ENCODE peak calls at places on chromosomes 7 and 10, in seven cellular contexts. I, A, C, B, J, M and H are unnamed samples.

GRCh38 chr10:35379226-35380137 is 43.2 kb downstream of the CCNY start:
- DNase-seq in I (no peak), A (no peak), C (peak; percentile 12), B (no peak), J (peak; percentile 78), M (no peak), H (no peak)

GRCh38 chr10:65149878-65150277 is 1628.7 kb downstream of the REEP3 start:
- DNase-seq in I (no peak), A (no peak), C (no peak), B (no peak), J (no peak), M (no peak), H (no peak)

GRCh38 chr7:150947761-150948680 is 30.1 kb downstream of the KCNH2 start:
- DNase-seq in I (no peak), A (no peak), C (no peak), B (peak; percentile 92), J (no peak), M (no peak), H (no peak)

GRCh38 chr10:97037365-97038361 is 148.1 kb downstream of the SLIT1 start:
- DNase-seq in I (peak; percentile 82), A (peak; percentile 86), C (peak; percentile 63), B (peak; percentile 93), J (peak; percentile 90), M (peak; percentile 37), H (peak; percentile 39)

GRCh38 chr10:31769564-31769963 is 159.1 kb downstream of the ARHGAP12 start:
- DNase-seq in I (no peak), A (no peak), C (no peak), B (no peak), J (no peak), M (no peak), H (no peak)

GRCh38 chr7:127904706-127905056 is 126.6 kb downstream of the LRRC4 start:
- DNase-seq in I (no peak), A (no peak), C (no peak), B (no peak), J (no peak), M (no peak), H (no peak)

GRCh38 chr10:28171468-28172235 is 131.2 kb downstream of the MPP7 start:
- DNase-seq in I (no peak), A (no peak), C (no peak), B (no peak), J (no peak), M (no peak), H (no peak)

GRCh38 chr10:66627156-66627555 is 298.7 kb upstream of the LRRTM3 start:
- DNase-seq in I (no peak), A (peak; percentile 8), C (no peak), B (peak; percentile 62), J (peak; percentile 3), M (no peak), H (no peak)

GRCh38 chr10:98323221-98324164 is 55.5 kb upstream of the LOXL4 start:
- DNase-seq in I (no peak), A (peak; percentile 72), C (no peak), B (no peak), J (peak; percentile 25), M (no peak), H (peak; percentile 71)

GRCh38 chr7:132270517-132270916 is 305.8 kb downstream of the PLXNA4 start:
- DNase-seq in I (peak; percentile 32), A (no peak), C (no peak), B (no peak), J (no peak), M (no peak), H (no peak)

GRCh38 chr7:28114056-28114455 is 66.5 kb downstream of the JAZF1 start:
- DNase-seq in I (no peak), A (no peak), C (no peak), B (no peak), J (no peak), M (no peak), H (no peak)

GRCh38 chr7:55260671-55261385 is 104.3 kb upstream of the LANCL2 start:
- DNase-seq in I (no peak), A (no peak), C (no peak), B (no peak), J (no peak), M (no peak), H (no peak)

GRCh38 chr10:114163062-114163861 is 10.7 kb downstream of the CCDC186 start:
- DNase-seq in I (no peak), A (no peak), C (no peak), B (no peak), J (no peak), M (no peak), H (no peak)

GRCh38 chr10:118332948-118333710 is 9.0 kb downstream of the FAM204A start:
- DNase-seq in I (no peak), A (no peak), C (no peak), B (no peak), J (peak; percentile 11), M (no peak), H (no peak)

GRCh38 chr10:71396084-71396713 is 521 bp upstream of the CDH23 start:
- DNase-seq in I (peak; percentile 78), A (peak; percentile 68), C (peak; percentile 16), B (peak; percentile 93), J (peak; percentile 58), M (no peak), H (no peak)

GRCh38 chr7:2553108-2553507 is 2.2 kb downstream of the BRAT1 start:
- DNase-seq in I (no peak), A (no peak), C (no peak), B (no peak), J (no peak), M (no peak), H (no peak)

GRCh38 chr10:79434223-79434687 is 11.2 kb downstream of the ZCCHC24 start:
- DNase-seq in I (no peak), A (no peak), C (no peak), B (no peak), J (no peak), M (no peak), H (no peak)

GRCh38 chr7:12674053-12674452 is 13.4 kb upstream of the ARL4A start:
- DNase-seq in I (no peak), A (no peak), C (no peak), B (no peak), J (no peak), M (no peak), H (no peak)

GRCh38 chr10:93160829-93161228 is 87.1 kb downstream of the CYP26A1 start:
- DNase-seq in I (no peak), A (no peak), C (no peak), B (no peak), J (no peak), M (no peak), H (no peak)

GRCh38 chr7:16826061-16826460 is 21.3 kb upstream of the AGR2 start:
- DNase-seq in I (no peak), A (no peak), C (no peak), B (no peak), J (no peak), M (no peak), H (no peak)

GRCh38 chr7:14896461-14896860 is 6.1 kb downstream of the DGKB start:
- DNase-seq in I (no peak), A (no peak), C (no peak), B (no peak), J (no peak), M (no peak), H (no peak)

GRCh38 chr10:100020161-100020882 is 10.6 kb upstream of the DNMBP start:
- DNase-seq in I (no peak), A (peak; percentile 50), C (no peak), B (no peak), J (no peak), M (no peak), H (no peak)

GRCh38 chr10:97011397-97011796 is 174.4 kb downstream of the SLIT1 start:
- DNase-seq in I (no peak), A (no peak), C (no peak), B (no peak), J (no peak), M (no peak), H (no peak)

GRCh38 chr10:21092683-21093524 is 195.8 kb upstream of the NEBL start:
- DNase-seq in I (no peak), A (no peak), C (no peak), B (no peak), J (no peak), M (no peak), H (no peak)

GRCh38 chr7:20403356-20403755 is 72.7 kb downstream of the ITGB8 start:
- DNase-seq in I (no peak), A (peak; percentile 23), C (no peak), B (no peak), J (no peak), M (no peak), H (no peak)

GRCh38 chr7:157013602-157014549 is 3.4 kb upstream of the MNX1 start:
- DNase-seq in I (no peak), A (no peak), C (no peak), B (peak; percentile 81), J (no peak), M (no peak), H (no peak)

GRCh38 chr10:97195654-97196212 is 10.0 kb upstream of the SLIT1 start:
- DNase-seq in I (no peak), A (no peak), C (no peak), B (no peak), J (no peak), M (no peak), H (no peak)

GRCh38 chr7:133591704-133592340 is 338.9 kb downstream of the EXOC4 start:
- DNase-seq in I (no peak), A (no peak), C (no peak), B (no peak), J (no peak), M (no peak), H (no peak)

GRCh38 chr10:26588611-26589010 is 108.9 kb upstream of the PDSS1 start:
- DNase-seq in I (no peak), A (no peak), C (no peak), B (no peak), J (no peak), M (no peak), H (no peak)

GRCh38 chr7:22810843-22811242 is 11.8 kb downstream of the TOMM7 start:
- DNase-seq in I (no peak), A (no peak), C (no peak), B (no peak), J (no peak), M (no peak), H (no peak)

GRCh38 chr7:43295429-43295828 is 183.0 kb downstream of the HECW1 start:
- DNase-seq in I (no peak), A (no peak), C (no peak), B (no peak), J (no peak), M (no peak), H (no peak)

GRCh38 chr7:101588131-101588935 is 40.8 kb downstream of the MYL10 start:
- DNase-seq in I (no peak), A (no peak), C (no peak), B (peak; percentile 24), J (no peak), M (no peak), H (no peak)

GRCh38 chr10:116694253-116694926 is 48.0 kb downstream of the HSPA12A start:
- DNase-seq in I (no peak), A (no peak), C (no peak), B (peak; percentile 77), J (no peak), M (no peak), H (no peak)

GRCh38 chr10:111765216-111765615 is 418.3 kb downstream of the GPAM start:
- DNase-seq in I (no peak), A (no peak), C (no peak), B (no peak), J (no peak), M (no peak), H (no peak)

GRCh38 chr10:52283174-52283573 is 30.9 kb upstream of the DKK1 start:
- DNase-seq in I (no peak), A (no peak), C (no peak), B (no peak), J (no peak), M (no peak), H (no peak)

GRCh38 chr10:22620140-22620857 is 94.1 kb downstream of the PIP4K2A start:
- DNase-seq in I (no peak), A (no peak), C (no peak), B (no peak), J (peak; percentile 57), M (no peak), H (peak; percentile 88)

GRCh38 chr10:49365275-49365674 is 30.6 kb downstream of the DRGX start:
- DNase-seq in I (no peak), A (no peak), C (no peak), B (no peak), J (no peak), M (no peak), H (no peak)

GRCh38 chr7:48096273-48096672 is 7.2 kb downstream of the UPP1 start:
- DNase-seq in I (no peak), A (no peak), C (no peak), B (no peak), J (no peak), M (no peak), H (no peak)